ENCODE peak calls at places on chromosomes 5 and 9, in ten cellular contexts. One of them, this sample, is unnamed.
A peak's percentile ranks its signal among the peaks of the same experiment; 100 is the strongest.

GRCh38 chr5:68848086-68848485 is 245.7 kb upstream of the SLC30A5 start:
- DNase-seq in gastrocnemius medialis: no peak
- DNase-seq in stomach: no peak
- DNase-seq in adrenal gland: peak; percentile 15
- DNase-seq in spleen: no peak
- DNase-seq in tibial nerve: no peak
- DNase-seq in K562: no peak
- DNase-seq in transverse colon: no peak
- DNase-seq in right lobe of liver: no peak
- DNase-seq in esophagus squamous epithelium: no peak
- DNase-seq in this sample: no peak

GRCh38 chr9:128026255-128027165 is 40.6 kb downstream of the NAIF1 start:
- DNase-seq in spleen: peak; percentile 91
- DNase-seq in K562: no peak
- DNase-seq in right lobe of liver: no peak
- DNase-seq in adrenal gland: no peak
- DNase-seq in esophagus squamous epithelium: peak; percentile 45
- DNase-seq in transverse colon: peak; percentile 59
- DNase-seq in stomach: peak; percentile 38
- DNase-seq in gastrocnemius medialis: peak; percentile 27
- DNase-seq in tibial nerve: peak; percentile 8
- DNase-seq in this sample: no peak

GRCh38 chr9:129175825-129176633 is 2.0 kb downstream of the IER5L start:
- DNase-seq in K562: peak; percentile 93
- DNase-seq in right lobe of liver: peak; percentile 92
- DNase-seq in esophagus squamous epithelium: no peak
- DNase-seq in spleen: peak; percentile 91
- DNase-seq in adrenal gland: peak; percentile 82
- DNase-seq in gastrocnemius medialis: peak; percentile 69
- DNase-seq in transverse colon: peak; percentile 92
- DNase-seq in stomach: peak; percentile 90
- DNase-seq in tibial nerve: peak; percentile 85
- DNase-seq in this sample: peak; percentile 85

GRCh38 chr9:129289883-129290282 is 111.8 kb upstream of the IER5L start:
- DNase-seq in right lobe of liver: peak; percentile 17
- DNase-seq in K562: no peak
- DNase-seq in stomach: no peak
- DNase-seq in gastrocnemius medialis: no peak
- DNase-seq in adrenal gland: peak; percentile 3
- DNase-seq in esophagus squamous epithelium: no peak
- DNase-seq in tibial nerve: no peak
- DNase-seq in spleen: peak; percentile 25
- DNase-seq in transverse colon: no peak
- DNase-seq in this sample: no peak

GRCh38 chr5:151596839-151597539 is 5.9 kb upstream of the FAT2 start:
- DNase-seq in stomach: no peak
- DNase-seq in spleen: no peak
- DNase-seq in tibial nerve: no peak
- DNase-seq in transverse colon: no peak
- DNase-seq in right lobe of liver: no peak
- DNase-seq in gastrocnemius medialis: no peak
- DNase-seq in K562: no peak
- DNase-seq in adrenal gland: no peak
- DNase-seq in esophagus squamous epithelium: no peak
- DNase-seq in this sample: peak; percentile 37

GRCh38 chr5:16179511-16179935 is at the start of gene MARCHF11:
- DNase-seq in gastrocnemius medialis: no peak
- DNase-seq in spleen: no peak
- DNase-seq in transverse colon: no peak
- DNase-seq in right lobe of liver: no peak
- DNase-seq in K562: no peak
- DNase-seq in adrenal gland: no peak
- DNase-seq in esophagus squamous epithelium: no peak
- DNase-seq in tibial nerve: no peak
- DNase-seq in stomach: no peak
- DNase-seq in this sample: no peak

GRCh38 chr9:122005597-122005996 is 87.5 kb downstream of the TTLL11 start:
- DNase-seq in esophagus squamous epithelium: no peak
- DNase-seq in tibial nerve: no peak
- DNase-seq in K562: peak; percentile 14
- DNase-seq in transverse colon: no peak
- DNase-seq in gastrocnemius medialis: no peak
- DNase-seq in adrenal gland: no peak
- DNase-seq in spleen: no peak
- DNase-seq in stomach: no peak
- DNase-seq in right lobe of liver: no peak
- DNase-seq in this sample: peak; percentile 71

GRCh38 chr9:19409406-19410194 is 791 bp downstream of the ACER2 start:
- DNase-seq in spleen: peak; percentile 83
- DNase-seq in transverse colon: peak; percentile 27
- DNase-seq in right lobe of liver: peak; percentile 49
- DNase-seq in gastrocnemius medialis: peak; percentile 32
- DNase-seq in tibial nerve: peak; percentile 26
- DNase-seq in adrenal gland: peak; percentile 45
- DNase-seq in K562: peak; percentile 52
- DNase-seq in stomach: no peak
- DNase-seq in esophagus squamous epithelium: no peak
- DNase-seq in this sample: peak; percentile 29

GRCh38 chr5:72673180-72673579 is 143.3 kb upstream of the TNPO1 start:
- DNase-seq in transverse colon: no peak
- DNase-seq in adrenal gland: no peak
- DNase-seq in K562: no peak
- DNase-seq in right lobe of liver: no peak
- DNase-seq in stomach: no peak
- DNase-seq in esophagus squamous epithelium: no peak
- DNase-seq in tibial nerve: no peak
- DNase-seq in spleen: no peak
- DNase-seq in gastrocnemius medialis: no peak
- DNase-seq in this sample: no peak

GRCh38 chr9:86767373-86767772 is 179.9 kb downstream of the GAS1 start:
- DNase-seq in adrenal gland: no peak
- DNase-seq in right lobe of liver: no peak
- DNase-seq in gastrocnemius medialis: no peak
- DNase-seq in tibial nerve: no peak
- DNase-seq in esophagus squamous epithelium: no peak
- DNase-seq in stomach: no peak
- DNase-seq in K562: no peak
- DNase-seq in transverse colon: no peak
- DNase-seq in spleen: no peak
- DNase-seq in this sample: no peak

GRCh38 chr9:104779334-104779733 is 15.4 kb downstream of the NIPSNAP3B start:
- DNase-seq in right lobe of liver: no peak
- DNase-seq in tibial nerve: no peak
- DNase-seq in K562: no peak
- DNase-seq in gastrocnemius medialis: no peak
- DNase-seq in adrenal gland: no peak
- DNase-seq in spleen: no peak
- DNase-seq in stomach: no peak
- DNase-seq in esophagus squamous epithelium: no peak
- DNase-seq in transverse colon: no peak
- DNase-seq in this sample: no peak

GRCh38 chr5:1686066-1686802 is 113.4 kb downstream of the MRPL36 start:
- DNase-seq in esophagus squamous epithelium: no peak
- DNase-seq in spleen: peak; percentile 59
- DNase-seq in transverse colon: no peak
- DNase-seq in stomach: no peak
- DNase-seq in tibial nerve: no peak
- DNase-seq in gastrocnemius medialis: no peak
- DNase-seq in K562: no peak
- DNase-seq in adrenal gland: no peak
- DNase-seq in right lobe of liver: no peak
- DNase-seq in this sample: no peak

GRCh38 chr5:1942630-1943029 is 59.9 kb upstream of the IRX4 start:
- DNase-seq in adrenal gland: no peak
- DNase-seq in gastrocnemius medialis: no peak
- DNase-seq in stomach: no peak
- DNase-seq in transverse colon: no peak
- DNase-seq in right lobe of liver: no peak
- DNase-seq in K562: no peak
- DNase-seq in spleen: no peak
- DNase-seq in esophagus squamous epithelium: no peak
- DNase-seq in tibial nerve: no peak
- DNase-seq in this sample: no peak

GRCh38 chr9:134346151-134346550 is 19.9 kb downstream of the RXRA start:
- DNase-seq in stomach: no peak
- DNase-seq in K562: no peak
- DNase-seq in esophagus squamous epithelium: no peak
- DNase-seq in tibial nerve: no peak
- DNase-seq in adrenal gland: no peak
- DNase-seq in right lobe of liver: no peak
- DNase-seq in gastrocnemius medialis: peak; percentile 66
- DNase-seq in spleen: no peak
- DNase-seq in transverse colon: no peak
- DNase-seq in this sample: no peak

GRCh38 chr5:172276214-172276613 is 7.3 kb downstream of the UBTD2 start:
- DNase-seq in esophagus squamous epithelium: no peak
- DNase-seq in stomach: no peak
- DNase-seq in spleen: no peak
- DNase-seq in right lobe of liver: no peak
- DNase-seq in adrenal gland: no peak
- DNase-seq in K562: no peak
- DNase-seq in gastrocnemius medialis: no peak
- DNase-seq in tibial nerve: no peak
- DNase-seq in transverse colon: no peak
- DNase-seq in this sample: no peak

GRCh38 chr5:89213584-89213983 is 330.6 kb upstream of the MEF2C start:
- DNase-seq in tibial nerve: peak; percentile 10
- DNase-seq in stomach: no peak
- DNase-seq in transverse colon: no peak
- DNase-seq in spleen: no peak
- DNase-seq in adrenal gland: peak; percentile 29
- DNase-seq in gastrocnemius medialis: no peak
- DNase-seq in esophagus squamous epithelium: no peak
- DNase-seq in right lobe of liver: no peak
- DNase-seq in K562: no peak
- DNase-seq in this sample: no peak

GRCh38 chr5:179265529-179266290 is 79.6 kb downstream of the ADAMTS2 start:
- DNase-seq in gastrocnemius medialis: peak; percentile 95
- DNase-seq in adrenal gland: peak; percentile 75
- DNase-seq in right lobe of liver: peak; percentile 58
- DNase-seq in transverse colon: peak; percentile 82
- DNase-seq in spleen: peak; percentile 78
- DNase-seq in stomach: peak; percentile 62
- DNase-seq in tibial nerve: peak; percentile 87
- DNase-seq in K562: no peak
- DNase-seq in esophagus squamous epithelium: no peak
- DNase-seq in this sample: peak; percentile 98

DNA sequence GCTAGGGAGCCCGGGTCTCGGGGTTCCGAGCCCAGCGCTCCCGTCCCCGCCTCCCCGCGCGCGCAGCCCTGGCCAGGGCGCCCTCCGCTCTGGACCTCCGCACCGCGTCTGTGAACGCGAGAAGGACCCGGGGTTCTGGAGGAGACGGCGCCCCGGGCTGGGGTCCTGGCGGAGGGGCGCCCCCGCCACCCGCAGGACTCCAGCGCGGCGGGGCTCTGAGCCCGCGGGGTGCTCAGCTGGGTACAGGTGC is 431 bp downstream of the TMOD1 start:
- DNase-seq in gastrocnemius medialis: no peak
- DNase-seq in tibial nerve: no peak
- DNase-seq in adrenal gland: no peak
- DNase-seq in stomach: no peak
- DNase-seq in right lobe of liver: no peak
- DNase-seq in esophagus squamous epithelium: no peak
- DNase-seq in K562: no peak
- DNase-seq in transverse colon: no peak
- DNase-seq in spleen: peak; percentile 74
- DNase-seq in this sample: peak; percentile 81
- TF ChIP-seq POLR2A in gastrocnemius medialis: peak; percentile 92
- TF ChIP-seq POLR2A in tibial nerve: no peak
- TF ChIP-seq POLR2A in adrenal gland: peak; percentile 22
- TF ChIP-seq POLR2A in stomach: no peak
- TF ChIP-seq POLR2A in right lobe of liver: peak; percentile 3
- TF ChIP-seq POLR2A in esophagus squamous epithelium: no peak
- TF ChIP-seq POLR2A in K562: no peak
- TF ChIP-seq POLR2A in transverse colon: no peak
- TF ChIP-seq POLR2A in spleen: no peak
- TF ChIP-seq POLR2A in this sample: no peak

GRCh38 chr5:177477701-177478477 is 4.5 kb upstream of the DBN1 start:
- DNase-seq in tibial nerve: no peak
- DNase-seq in transverse colon: no peak
- DNase-seq in adrenal gland: no peak
- DNase-seq in spleen: no peak
- DNase-seq in K562: no peak
- DNase-seq in gastrocnemius medialis: no peak
- DNase-seq in right lobe of liver: no peak
- DNase-seq in stomach: no peak
- DNase-seq in esophagus squamous epithelium: no peak
- DNase-seq in this sample: no peak
- TF ChIP-seq POLR2A in tibial nerve: no peak
- TF ChIP-seq POLR2A in transverse colon: no peak
- TF ChIP-seq POLR2A in adrenal gland: no peak
- TF ChIP-seq POLR2A in spleen: no peak
- TF ChIP-seq POLR2A in K562: no peak
- TF ChIP-seq POLR2A in gastrocnemius medialis: no peak
- TF ChIP-seq POLR2A in right lobe of liver: no peak
- TF ChIP-seq POLR2A in stomach: no peak
- TF ChIP-seq POLR2A in esophagus squamous epithelium: no peak
- TF ChIP-seq POLR2A in this sample: no peak

GRCh38 chr9:96566401-96567202 is 53.0 kb downstream of the CDC14B start:
- DNase-seq in adrenal gland: peak; percentile 83
- DNase-seq in gastrocnemius medialis: peak; percentile 60
- DNase-seq in stomach: peak; percentile 85
- DNase-seq in spleen: peak; percentile 95
- DNase-seq in esophagus squamous epithelium: peak; percentile 41
- DNase-seq in right lobe of liver: peak; percentile 93
- DNase-seq in transverse colon: peak; percentile 90
- DNase-seq in tibial nerve: peak; percentile 54
- DNase-seq in K562: peak; percentile 81
- DNase-seq in this sample: peak; percentile 93
- TF ChIP-seq POLR2A in adrenal gland: peak; percentile 38
- TF ChIP-seq POLR2A in gastrocnemius medialis: peak; percentile 12
- TF ChIP-seq POLR2A in stomach: no peak
- TF ChIP-seq POLR2A in spleen: no peak
- TF ChIP-seq POLR2A in esophagus squamous epithelium: no peak
- TF ChIP-seq POLR2A in right lobe of liver: no peak
- TF ChIP-seq POLR2A in transverse colon: peak; percentile 66
- TF ChIP-seq POLR2A in tibial nerve: no peak
- TF ChIP-seq POLR2A in K562: no peak
- TF ChIP-seq POLR2A in this sample: peak; percentile 27

DNA sequence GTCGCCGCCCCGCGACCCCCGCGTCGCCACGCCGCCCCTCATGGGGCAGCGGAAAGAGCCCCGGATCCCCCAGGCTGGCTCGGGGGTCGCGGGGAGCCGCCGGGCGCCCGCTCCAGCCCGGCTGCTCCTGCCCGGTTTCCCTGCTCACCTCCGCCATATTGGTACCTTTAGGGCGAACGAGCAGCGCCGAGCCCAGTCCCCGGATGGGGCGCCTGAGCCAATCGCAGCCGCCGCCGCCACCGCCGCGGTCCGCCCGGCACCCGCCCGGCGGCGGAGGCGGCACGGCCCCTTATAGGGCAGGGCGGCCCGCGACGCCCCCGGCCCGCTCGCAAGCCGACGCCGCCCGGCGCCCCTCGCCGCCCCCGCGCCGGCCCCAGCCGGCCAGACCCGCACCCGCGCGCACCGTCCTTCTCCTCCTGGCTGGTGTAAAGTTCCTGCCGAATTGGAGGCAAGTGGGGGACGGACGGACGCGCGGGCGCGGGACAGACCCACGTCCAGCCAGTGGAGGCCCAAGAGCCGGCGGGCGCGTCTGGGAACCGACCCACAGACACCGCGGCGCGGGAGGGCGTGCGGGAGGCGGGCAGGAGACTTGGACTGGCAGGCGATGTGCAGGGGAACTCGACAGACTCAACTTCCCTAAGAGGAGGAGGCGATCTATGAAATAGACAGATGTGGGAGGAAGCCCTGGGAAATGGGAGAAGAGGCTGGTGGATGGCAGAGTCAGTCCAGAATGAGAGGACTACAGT is at the start of gene MIER3:
- DNase-seq in K562: peak; percentile 79
- DNase-seq in adrenal gland: peak; percentile 78
- DNase-seq in stomach: peak; percentile 81
- DNase-seq in transverse colon: peak; percentile 87
- DNase-seq in tibial nerve: peak; percentile 51
- DNase-seq in spleen: peak; percentile 96
- DNase-seq in right lobe of liver: peak; percentile 84
- DNase-seq in esophagus squamous epithelium: no peak
- DNase-seq in gastrocnemius medialis: peak; percentile 67
- DNase-seq in this sample: peak; percentile 86
- TF ChIP-seq POLR2A in K562: no peak
- TF ChIP-seq POLR2A in adrenal gland: peak; percentile 24
- TF ChIP-seq POLR2A in stomach: no peak
- TF ChIP-seq POLR2A in transverse colon: peak; percentile 29
- TF ChIP-seq POLR2A in tibial nerve: no peak
- TF ChIP-seq POLR2A in spleen: no peak
- TF ChIP-seq POLR2A in right lobe of liver: peak; percentile 48
- TF ChIP-seq POLR2A in esophagus squamous epithelium: no peak
- TF ChIP-seq POLR2A in gastrocnemius medialis: peak; percentile 31
- TF ChIP-seq POLR2A in this sample: peak; percentile 55